ENCODE peak calls at places on chromosome 12, in ten cellular contexts. F is GM23248, M is gastrocnemius medialis, I is spleen, O is sigmoid colon, H is testis, A is upper lobe of right lung, E is A549, L is small intestine, D is psoas muscle. C is an unnamed sample.

GRCh38 chr12:52439420-52439819 is 5.2 kb upstream of the KRT75 start:
- DNase-seq in D (no peak), O (no peak), E (no peak), A (no peak), H (no peak), F (no peak), I (no peak), L (no peak), M (no peak), C (no peak)

GRCh38 chr12:103728323-103728722 is 112.7 kb downstream of the NT5DC3 start:
- DNase-seq in A (no peak), M (no peak), I (no peak), D (no peak), L (no peak), E (no peak), H (no peak), O (no peak), F (peak), C (no peak)

GRCh38 chr12:22653075-22653474 is 28.1 kb downstream of the ETNK1 start:
- DNase-seq in O (no peak), M (no peak), L (no peak), H (no peak), F (peak), E (no peak), I (no peak), A (no peak), D (no peak), C (no peak)

GRCh38 chr12:66182956-66183355 is 6.1 kb upstream of the IRAK3 start:
- DNase-seq in H (no peak), L (no peak), I (no peak), D (no peak), A (no peak), F (no peak), O (no peak), M (no peak), E (no peak), C (no peak)

GRCh38 chr12:94677778-94678177 is 27.4 kb upstream of the TMCC3 start:
- DNase-seq in L (no peak), I (no peak), F (no peak), H (no peak), O (no peak), E (no peak), D (no peak), M (no peak), A (no peak), C (no peak)

GRCh38 chr12:64528616-64529015 is 76.7 kb downstream of the TBK1 start:
- DNase-seq in L (no peak), M (no peak), E (no peak), D (no peak), A (no peak), I (no peak), H (no peak), O (no peak), F (peak), C (no peak)

GRCh38 chr12:6363330-6364036 is 11.9 kb downstream of the SCNN1A start:
- DNase-seq in M (peak), E (peak), I (peak), A (peak), L (peak), O (peak), D (peak), H (peak), F (peak), C (no peak)

GRCh38 chr12:28893365-28893764 is 255.7 kb upstream of the FAR2 start:
- DNase-seq in I (no peak), A (no peak), M (no peak), L (no peak), D (no peak), O (no peak), H (no peak), F (peak), E (no peak), C (no peak)

GRCh38 chr12:105933671-105934665 is 204.8 kb downstream of the NUAK1 start:
- DNase-seq in M (peak), O (peak), H (no peak), A (no peak), D (peak), F (peak), E (peak), I (no peak), L (no peak), C (peak)

GRCh38 chr12:125220404-125221273 is 155.4 kb downstream of the AACS start:
- DNase-seq in I (no peak), E (no peak), O (no peak), F (no peak), L (peak), H (peak), D (no peak), A (no peak), M (no peak), C (no peak)

GRCh38 chr12:124518051-124518932 is 49.1 kb downstream of the NCOR2 start:
- DNase-seq in I (no peak), A (peak), M (peak), H (peak), D (peak), E (peak), L (peak), O (peak), F (peak), C (peak)

GRCh38 chr12:53101931-53102781 is 1.1 kb upstream of the SOAT2 start:
- DNase-seq in D (no peak), M (no peak), I (no peak), F (no peak), E (no peak), A (no peak), L (peak), O (peak), H (no peak), C (no peak)

GRCh38 chr12:80208081-80208480 is 108.7 kb downstream of the OTOGL start:
- DNase-seq in A (no peak), H (no peak), E (no peak), O (no peak), L (no peak), D (no peak), I (no peak), F (no peak), M (no peak), C (no peak)

GRCh38 chr12:28015165-28015564 is 42.6 kb upstream of the PTHLH start:
- DNase-seq in M (no peak), O (no peak), H (no peak), I (no peak), D (no peak), F (no peak), E (no peak), A (no peak), L (no peak), C (no peak)

DNA sequence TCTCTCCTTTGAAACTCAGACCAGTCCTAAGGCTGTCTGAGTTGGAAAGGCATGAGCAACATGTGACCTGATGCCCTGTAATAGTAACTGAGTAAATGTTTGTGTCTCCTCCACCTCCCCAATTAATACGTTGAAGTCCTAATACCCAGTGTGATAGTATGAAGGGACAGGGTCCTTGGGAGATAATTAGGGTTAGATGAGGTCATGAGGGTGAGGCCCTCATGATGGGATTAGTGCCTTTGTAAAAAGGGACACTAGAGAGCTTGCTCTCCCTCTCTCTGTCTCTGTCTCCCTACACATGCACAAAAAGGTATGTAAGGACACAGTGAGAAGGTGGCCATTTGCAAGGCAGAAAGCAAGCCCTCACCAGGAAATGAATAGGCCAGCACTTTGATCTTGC is 18.1 kb upstream of the KIF21A start:
- DNase-seq in L (no peak), H (no peak), M (no peak), O (no peak), D (no peak), F (no peak), A (no peak), I (no peak), E (no peak), C (no peak)
- H3K4me3 ChIP-seq in L (no peak), H (no peak), M (no peak), O (no peak), D (no peak), F (no peak), A (no peak), I (no peak), E (no peak), C (no peak)

GRCh38 chr12:122523280-122523679 is 3.5 kb downstream of the RSRC2 start:
- DNase-seq in M (no peak), F (peak), E (peak), A (no peak), I (no peak), O (no peak), H (no peak), D (no peak), L (no peak), C (no peak)
- H3K27ac ChIP-seq in M (peak), F (peak), E (peak), A (no peak), I (no peak), O (peak), H (no peak), D (peak), L (no peak), C (no peak)

GRCh38 chr12:1595690-1596347 is 1.4 kb upstream of the FBXL14 start:
- DNase-seq in O (no peak), M (no peak), E (no peak), L (peak), A (no peak), H (no peak), F (peak), I (no peak), D (no peak), C (no peak)
- H3K4me3 ChIP-seq in O (peak), M (peak), E (no peak), L (no peak), A (peak), H (peak), F (peak), I (no peak), D (peak), C (no peak)

DNA sequence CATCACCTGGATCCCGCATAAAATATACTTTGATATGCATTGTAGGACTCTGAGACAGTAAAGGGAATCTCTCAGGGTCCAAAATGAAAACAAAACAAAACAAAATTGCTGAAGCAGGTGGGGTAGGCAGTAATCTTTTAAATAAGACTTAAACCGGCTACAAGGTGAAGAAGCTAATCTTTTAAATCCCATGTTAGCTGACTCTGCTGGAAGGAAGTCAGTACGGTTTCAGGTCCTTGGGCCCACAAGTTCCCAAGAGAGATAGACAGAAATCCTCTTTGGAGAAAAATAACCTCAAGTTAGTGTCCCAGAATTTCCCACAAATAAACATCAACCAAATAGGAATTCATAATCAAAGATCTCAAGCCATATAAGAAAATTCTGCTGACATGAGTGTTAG is 5.0 kb upstream of the EPS8 start:
- DNase-seq in D (no peak), L (no peak), I (no peak), F (no peak), E (no peak), H (no peak), M (no peak), A (no peak), O (no peak), C (no peak)
- H3K27ac ChIP-seq in D (no peak), L (no peak), I (no peak), F (no peak), E (no peak), H (no peak), M (no peak), A (no peak), O (no peak), C (no peak)

GRCh38 chr12:852864-853263 is 96.6 kb downstream of the RAD52 start:
- DNase-seq in O (no peak), M (no peak), I (no peak), L (no peak), F (no peak), H (no peak), A (no peak), D (no peak), E (no peak), C (no peak)

GRCh38 chr12:849192-849527 is 96.8 kb downstream of the WNK1 start:
- DNase-seq in I (no peak), F (no peak), M (no peak), E (no peak), O (no peak), D (no peak), H (no peak), L (no peak), A (no peak), C (no peak)

GRCh38 chr12:848519-849191 is 96.3 kb downstream of the WNK1 start:
- DNase-seq in A (no peak), O (no peak), F (peak), D (no peak), I (no peak), E (no peak), L (no peak), H (no peak), M (no peak), C (no peak)

GRCh38 chr12:851913-852312 is 97.6 kb downstream of the RAD52 start:
- DNase-seq in O (no peak), E (peak), H (no peak), I (no peak), L (no peak), A (no peak), D (no peak), M (no peak), F (peak), C (no peak)

DNA sequence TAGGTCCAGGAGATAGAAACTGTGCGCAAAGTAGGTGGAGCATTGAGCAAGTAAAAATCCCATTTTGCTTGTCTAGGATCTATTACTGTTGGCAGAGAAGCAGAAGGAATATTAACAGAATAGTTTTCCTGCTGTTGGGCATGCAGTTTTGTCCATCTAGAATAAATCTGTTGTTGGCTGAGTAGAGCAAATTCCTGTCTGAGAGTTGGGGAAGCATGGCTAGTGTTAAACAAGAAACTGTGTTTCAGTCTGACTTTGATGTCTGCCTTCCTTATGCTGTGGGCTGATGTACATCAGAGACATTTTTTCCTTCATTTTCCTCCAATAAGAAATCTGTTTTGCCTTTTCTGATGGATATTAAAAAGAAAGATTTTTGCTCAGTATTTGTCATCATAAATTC is 98.2 kb downstream of the RAD52 start:
- DNase-seq in A (no peak), M (no peak), D (no peak), L (no peak), E (no peak), F (peak), O (no peak), H (no peak), I (no peak), C (no peak)
- H3K4me3 ChIP-seq in A (no peak), M (peak), D (peak), L (no peak), E (no peak), F (peak), O (no peak), H (no peak), I (no peak), C (no peak)

GRCh38 chr12:2653461-2653965 is 141.3 kb upstream of the FKBP4 start:
- DNase-seq in L (no peak), H (no peak), O (peak), E (no peak), I (peak), M (no peak), A (peak), D (no peak), F (no peak), C (no peak)
- H3K27ac ChIP-seq in L (no peak), H (no peak), O (no peak), E (no peak), I (no peak), M (no peak), A (no peak), D (no peak), F (no peak), C (no peak)

GRCh38 chr12:62191747-62192485 is 68.3 kb upstream of the USP15 start:
- DNase-seq in L (no peak), E (peak), M (no peak), O (peak), I (peak), D (peak), H (peak), A (peak), F (peak), C (peak)

GRCh38 chr12:62194616-62195015 is 65.6 kb upstream of the USP15 start:
- DNase-seq in L (no peak), E (no peak), O (no peak), A (no peak), F (peak), H (no peak), I (no peak), D (no peak), M (no peak), C (no peak)

GRCh38 chr12:62190921-62191746 is 69.1 kb upstream of the USP15 start:
- DNase-seq in O (no peak), F (peak), A (peak), D (no peak), I (peak), E (no peak), M (no peak), L (no peak), H (peak), C (no peak)

GRCh38 chr12:62194031-62194430 is 66.2 kb upstream of the USP15 start:
- DNase-seq in L (no peak), A (no peak), I (no peak), O (no peak), H (no peak), F (no peak), E (no peak), M (no peak), D (no peak), C (no peak)

GRCh38 chr12:62192486-62193250 is 67.5 kb upstream of the USP15 start:
- DNase-seq in A (peak), E (peak), L (peak), M (no peak), D (peak), F (peak), H (peak), O (peak), I (peak), C (no peak)
- H3K4me3 ChIP-seq in A (peak), E (peak), L (no peak), M (peak), D (peak), F (peak), H (no peak), O (peak), I (peak), C (no peak)

GRCh38 chr12:12599750-12600643 is 11.7 kb upstream of the CREBL2 start:
- DNase-seq in F (no peak), A (no peak), M (no peak), D (no peak), O (no peak), I (no peak), L (no peak), E (no peak), H (no peak), C (no peak)

GRCh38 chr12:12604790-12605189 is 6.9 kb upstream of the CREBL2 start:
- DNase-seq in E (no peak), F (no peak), H (no peak), O (no peak), D (no peak), M (no peak), L (peak), I (no peak), A (no peak), C (no peak)

GRCh38 chr12:12600659-12601058 is 11.0 kb upstream of the CREBL2 start:
- DNase-seq in E (peak), F (no peak), H (peak), I (no peak), A (no peak), O (no peak), L (no peak), D (no peak), M (peak), C (no peak)

GRCh38 chr12:12592930-12593329 is 18.7 kb upstream of the CREBL2 start:
- DNase-seq in O (no peak), L (no peak), I (no peak), H (no peak), A (no peak), D (no peak), F (peak), E (peak), M (no peak), C (peak)

GRCh38 chr12:12598864-12599263 is 12.8 kb upstream of the CREBL2 start:
- DNase-seq in A (no peak), L (no peak), D (no peak), H (no peak), F (no peak), M (no peak), I (no peak), O (no peak), E (no peak), C (no peak)
- H3K27ac ChIP-seq in A (no peak), L (no peak), D (no peak), H (no peak), F (no peak), M (no peak), I (no peak), O (no peak), E (no peak), C (no peak)

GRCh38 chr12:9276990-9277389 is 68.8 kb upstream of the PZP start:
- DNase-seq in H (no peak), O (no peak), F (no peak), M (no peak), E (no peak), L (no peak), D (no peak), A (no peak), I (no peak), C (no peak)

GRCh38 chr12:9271875-9272274 is 63.7 kb upstream of the PZP start:
- DNase-seq in E (no peak), I (no peak), F (no peak), L (no peak), O (no peak), D (no peak), M (no peak), A (no peak), H (no peak), C (no peak)

GRCh38 chr12:9273276-9273675 is 65.1 kb upstream of the PZP start:
- DNase-seq in A (no peak), L (no peak), F (peak), O (no peak), E (no peak), I (no peak), D (no peak), M (no peak), H (no peak), C (no peak)
- H3K4me3 ChIP-seq in A (no peak), L (no peak), F (no peak), O (no peak), E (no peak), I (no peak), D (no peak), M (no peak), H (no peak), C (no peak)

GRCh38 chr12:93571854-93572711 is at the start of gene SOCS2:
- DNase-seq in F (peak), E (no peak), D (peak), H (no peak), A (peak), M (no peak), I (peak), L (peak), O (peak), C (peak)
- H3K27ac ChIP-seq in F (peak), E (peak), D (peak), H (peak), A (peak), M (peak), I (peak), L (peak), O (peak), C (peak)

C was measured in SJSA1.